ENCODE peak calls at places on chromosomes 7 and 10, in five cellular contexts. G, P, A, K and U are unnamed samples.

GRCh38 chr7:132437730-132438129 is 138.5 kb downstream of the PLXNA4 start:
- DNase-seq in G (no peak), P (peak), A (no peak), K (no peak), U (no peak)

GRCh38 chr10:18650618-18651017 is 769 bp downstream of the NSUN6 start:
- DNase-seq in G (no peak), P (no peak), A (no peak), K (no peak), U (no peak)

GRCh38 chr10:49008505-49009202 is 69.0 kb upstream of the LRRC18 start:
- DNase-seq in G (no peak), P (no peak), A (no peak), K (no peak), U (peak)

GRCh38 chr10:26254616-26255015 is 38.0 kb downstream of the GAD2 start:
- DNase-seq in G (no peak), P (no peak), A (no peak), K (no peak), U (peak)

GRCh38 chr7:20030915-20031362 is 186.2 kb downstream of the MACC1 start:
- DNase-seq in G (no peak), P (no peak), A (peak), K (no peak), U (no peak)

GRCh38 chr7:34096135-34096775 is 190.9 kb downstream of the BMPER start:
- DNase-seq in G (no peak), P (no peak), A (peak), K (no peak), U (no peak)

GRCh38 chr10:101939273-101939635 is 95.7 kb upstream of the KCNIP2 start:
- DNase-seq in G (no peak), P (no peak), A (peak), K (no peak), U (no peak)

GRCh38 chr7:7556852-7557251 is 9.8 kb upstream of the MIOS start:
- DNase-seq in G (no peak), P (no peak), A (no peak), K (no peak), U (no peak)

GRCh38 chr7:115462301-115463015 is 540.6 kb downstream of the MDFIC start:
- DNase-seq in G (no peak), P (no peak), A (no peak), K (no peak), U (no peak)

GRCh38 chr10:88731296-88731695 is 25.2 kb downstream of the LIPK start:
- DNase-seq in G (no peak), P (no peak), A (peak), K (no peak), U (peak)

GRCh38 chr7:80843018-80843671 is 75.7 kb downstream of the SEMA3C start:
- DNase-seq in G (no peak), P (no peak), A (no peak), K (peak), U (no peak)

GRCh38 chr10:6542999-6543430 is 37.1 kb downstream of the PRKCQ start:
- DNase-seq in G (no peak), P (no peak), A (no peak), K (no peak), U (peak)

GRCh38 chr7:1638113-1638726 is 31.9 kb upstream of the ELFN1 start:
- DNase-seq in G (no peak), P (no peak), A (peak), K (no peak), U (peak)

GRCh38 chr7:5450549-5451327 is 27.1 kb upstream of the TNRC18 start:
- DNase-seq in G (no peak), P (peak), A (no peak), K (no peak), U (peak)